ENCODE peak calls at places on chromosomes 16 and 17, in seven cellular contexts. T, W, A, E, I, C and Y are unnamed samples.

GRCh38 chr16:9647981-9648701 is 534.1 kb downstream of the GRIN2A start:
- DNase-seq in T (no peak), W (no peak), I (no peak), A (no peak), E (no peak), C (no peak), Y (peak; percentile 20)

GRCh38 chr17:57288034-57288752 is 31.9 kb downstream of the MSI2 start:
- DNase-seq in T (no peak), C (peak; percentile 33), I (peak; percentile 50), A (no peak), W (no peak), E (no peak), Y (no peak)

GRCh38 chr17:45016823-45017222 is 34.6 kb downstream of the DCAKD start:
- DNase-seq in E (no peak), T (no peak), A (no peak), C (no peak), W (no peak), I (no peak), Y (peak; percentile 24)

GRCh38 chr16:27320261-27321012 is 6.7 kb downstream of the IL4R start:
- DNase-seq in C (no peak), A (no peak), E (no peak), T (no peak), W (peak; percentile 72), I (no peak), Y (no peak)

GRCh38 chr16:5011637-5012036 is 22.1 kb downstream of the NAGPA start:
- DNase-seq in C (no peak), A (no peak), E (no peak), T (no peak), I (no peak), W (no peak), Y (no peak)

GRCh38 chr16:31200821-31201510 is 1.6 kb downstream of the PYCARD start:
- DNase-seq in A (no peak), C (no peak), I (no peak), T (peak; percentile 44), E (no peak), W (no peak), Y (no peak)

GRCh38 chr16:75110637-75111513 is 5.7 kb downstream of the LDHD start:
- DNase-seq in T (peak; percentile 84), W (peak; percentile 96), E (peak; percentile 94), I (peak; percentile 90), C (peak; percentile 89), A (peak; percentile 88), Y (peak; percentile 93)

GRCh38 chr16:74565378-74565777 is 41.5 kb downstream of the GLG1 start:
- DNase-seq in E (no peak), A (no peak), I (no peak), W (no peak), C (no peak), T (no peak), Y (no peak)

GRCh38 chr17:73232587-73233373 is 28.9 kb downstream of the CPSF4L start:
- DNase-seq in I (peak; percentile 33), E (no peak), W (peak; percentile 70), C (peak; percentile 23), T (peak; percentile 22), A (peak; percentile 68), Y (peak; percentile 50)

GRCh38 chr17:36999475-36999874 is 50.7 kb downstream of the AATF start:
- DNase-seq in E (no peak), A (no peak), W (no peak), I (no peak), C (no peak), T (no peak), Y (no peak)

GRCh38 chr17:13538841-13539411 is 62.8 kb downstream of the HS3ST3A1 start:
- DNase-seq in E (no peak), W (no peak), I (no peak), A (no peak), T (no peak), C (no peak), Y (no peak)

GRCh38 chr17:77385750-77386501 is 245.2 kb downstream of the SEC14L1 start:
- DNase-seq in T (no peak), I (peak; percentile 72), C (no peak), A (peak; percentile 89), E (no peak), W (peak; percentile 77), Y (no peak)

GRCh38 chr16:89700649-89701424 is 668 bp downstream of the SPATA2L start:
- DNase-seq in I (no peak), E (peak; percentile 73), W (no peak), C (peak; percentile 24), T (peak; percentile 58), A (peak; percentile 81), Y (peak; percentile 74)

GRCh38 chr17:21127508-21128077 is 829 bp downstream of the DHRS7B start:
- DNase-seq in E (no peak), C (peak; percentile 6), W (no peak), T (no peak), A (no peak), I (no peak), Y (no peak)

GRCh38 chr17:21126645-21127507 is at the start of gene DHRS7B:
- DNase-seq in A (peak; percentile 97), E (peak; percentile 98), W (peak; percentile 98), C (peak; percentile 88), I (peak; percentile 95), T (peak; percentile 97), Y (peak; percentile 97)

GRCh38 chr17:21124096-21124495 is 2.7 kb upstream of the DHRS7B start:
- DNase-seq in A (no peak), W (no peak), C (no peak), E (no peak), I (no peak), T (no peak), Y (no peak)

GRCh38 chr17:21129023-21129681 is 2.4 kb downstream of the DHRS7B start:
- DNase-seq in T (no peak), A (no peak), E (no peak), I (peak; percentile 48), C (peak; percentile 67), W (no peak), Y (peak; percentile 24)

GRCh38 chr17:21125862-21126261 is 902 bp upstream of the DHRS7B start:
- DNase-seq in A (no peak), I (no peak), E (no peak), T (peak; percentile 66), C (no peak), W (no peak), Y (no peak)
- H3K4me1 ChIP-seq in A (no peaks in the 10 kb centered on the region), I (peaks cover 6% of the 10 kb centered on the region), E (peaks cover 6% of the 10 kb centered on the region), T (peaks cover 4% of the 10 kb centered on the region), C (no peaks in the 10 kb centered on the region), W (peaks cover 27% of the 10 kb centered on the region), Y (peaks cover 13% of the 10 kb centered on the region)

GRCh38 chr16:86573215-86573614 is 5.1 kb upstream of the FOXL1 start:
- DNase-seq in T (no peak), E (no peak), A (no peak), C (no peak), I (no peak), W (no peak), Y (no peak)
- TF ChIP-seq POLR2A in T (no peak), E (no peak), A (no peak), C (no peak), I (no peak), W (no peak), Y (no peak)

DNA sequence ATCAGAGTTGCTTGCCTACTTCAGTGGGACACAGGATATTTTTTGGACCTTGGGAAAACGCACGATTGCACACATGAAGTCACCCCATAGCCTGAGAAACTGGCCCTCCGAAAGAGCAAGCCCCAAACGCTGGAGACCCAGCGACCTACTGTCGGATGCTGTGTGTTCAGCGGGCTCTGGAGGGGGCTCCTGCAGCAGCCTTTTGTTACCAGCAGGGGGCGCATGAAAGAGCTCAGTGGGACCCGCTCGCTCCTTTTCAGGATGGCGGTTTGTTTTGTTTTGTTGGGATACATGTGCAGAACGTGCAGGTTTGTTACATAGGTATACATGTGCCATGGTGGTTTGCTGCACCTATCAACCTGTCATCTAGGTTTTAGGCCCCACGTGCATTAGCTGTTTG is 28.4 kb downstream of the MYH3 start:
- DNase-seq in C (no peak), W (no peak), I (no peak), A (no peak), T (no peak), E (no peak), Y (no peak)
- TF ChIP-seq CTCF in C (no peak), W (no peak), I (peak; percentile 10), A (no peak), T (no peak), E (no peak), Y (no peak)

GRCh38 chr17:75396781-75397180 is 8.7 kb downstream of the GRB2 start:
- DNase-seq in E (no peak), T (no peak), I (no peak), W (no peak), A (no peak), C (no peak), Y (no peak)
- H3K4me1 ChIP-seq in E (peaks cover 18% of the 10 kb centered on the region), T (peaks cover 33% of the 10 kb centered on the region), I (peaks cover 29% of the 10 kb centered on the region), W (peaks cover 37% of the 10 kb centered on the region), A (no peaks in the 10 kb centered on the region), C (no peaks in the 10 kb centered on the region), Y (peaks cover 29% of the 10 kb centered on the region)

DNA sequence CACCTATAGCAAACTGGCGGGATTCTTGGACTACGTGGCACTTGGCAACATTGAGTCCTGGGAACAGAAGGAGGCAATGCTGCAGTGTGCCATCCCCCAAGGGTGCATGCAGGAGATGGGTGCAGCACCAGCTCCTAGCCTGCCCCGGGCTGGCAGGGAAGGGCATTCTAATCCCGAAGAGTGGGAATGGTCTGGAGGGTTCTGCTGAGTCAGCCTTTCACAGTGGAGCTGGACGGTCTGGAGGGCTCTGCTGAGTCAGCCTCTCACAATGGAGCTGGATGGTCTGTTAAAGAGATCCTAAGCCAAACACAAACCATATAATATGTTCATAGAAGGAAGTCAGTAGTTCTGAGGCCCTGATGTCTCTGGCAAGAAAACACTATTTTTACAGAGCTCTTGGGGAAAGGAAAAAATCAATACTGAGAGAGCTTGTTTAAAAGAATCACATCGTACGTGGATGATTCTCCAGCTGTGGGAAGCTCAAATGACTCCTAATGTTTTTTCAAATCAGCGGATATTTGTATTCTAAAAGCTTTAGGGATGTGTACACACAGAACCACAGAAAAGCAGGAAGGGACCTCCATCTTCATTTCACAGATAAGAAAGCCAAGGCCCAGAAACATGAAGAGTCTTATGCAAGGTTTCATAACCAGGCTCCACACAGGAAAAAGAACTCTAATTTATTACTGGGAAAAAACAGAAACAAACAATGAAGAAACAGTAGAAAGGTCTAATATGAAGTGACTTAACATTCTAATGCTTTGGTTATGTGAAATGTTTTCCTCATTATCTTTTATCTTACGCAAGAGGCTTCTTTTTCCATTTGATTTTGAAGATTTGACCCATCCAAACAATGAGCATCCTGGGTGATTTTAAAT is 176.3 kb downstream of the VPS53 start:
- DNase-seq in I (no peak), T (no peak), C (peak; percentile 67), A (no peak), W (no peak), E (no peak), Y (no peak)
- TF ChIP-seq POLR2A in I (no peak), T (no peak), C (no peak), A (no peak), W (no peak), E (no peak), Y (no peak)